ENCODE peak calls at places on chromosomes 7 and 10, in ten cellular contexts. J is H1; Q is SK-N-SH; Z is heart right ventricle; R is ovary; P is testis; H is naive thymus-derived CD4-positive, alpha-beta T cell; D is left lung; B is ascending aorta; X is GM23338. L is an unnamed sample.

GRCh38 chr10:45514283-45515270 is 140.6 kb downstream of the ALOX5 start:
- DNase-seq in D (no peak), Q (peak; percentile 65), X (peak; percentile 55), J (no peak), P (no peak), B (no peak), Z (no peak), R (no peak), H (no peak), L (no peak)

GRCh38 chr10:68406111-68406814 is 814 bp downstream of the RUFY2 start:
- DNase-seq in D (peak; percentile 88), R (no peak), X (peak; percentile 82), H (no peak), Q (peak; percentile 84), B (no peak), J (peak; percentile 85), Z (peak; percentile 20), P (peak; percentile 66), L (no peak)

GRCh38 chr10:122587099-122587725 is 26.7 kb downstream of the DMBT1 start:
- DNase-seq in J (no peak), B (no peak), H (no peak), X (no peak), Z (no peak), Q (no peak), D (no peak), R (no peak), P (no peak), L (no peak)

GRCh38 chr7:132575987-132576722 is at the start of gene PLXNA4:
- DNase-seq in R (peak; percentile 23), X (peak; percentile 60), Z (no peak), J (peak; percentile 67), D (peak; percentile 68), P (peak; percentile 22), H (no peak), B (no peak), Q (peak; percentile 73), L (no peak)

GRCh38 chr10:109592391-109592790 is 330.9 kb downstream of the XPNPEP1 start:
- DNase-seq in J (no peak), R (no peak), D (no peak), Z (no peak), H (no peak), Q (no peak), B (no peak), P (no peak), X (no peak), L (no peak)

GRCh38 chr7:43038229-43038628 is 74.2 kb upstream of the HECW1 start:
- DNase-seq in B (no peak), D (no peak), H (no peak), Z (no peak), X (no peak), J (no peak), R (no peak), Q (no peak), P (no peak), L (no peak)

GRCh38 chr7:132655071-132655761 is 78.9 kb upstream of the PLXNA4 start:
- DNase-seq in R (no peak), H (peak; percentile 70), B (no peak), Q (no peak), D (peak; percentile 82), X (peak; percentile 62), P (peak; percentile 56), J (peak; percentile 55), Z (peak; percentile 34), L (peak; percentile 55)

GRCh38 chr10:46231087-46231486 is 55.7 kb upstream of the ANTXRL start:
- DNase-seq in B (no peak), D (peak; percentile 13), P (peak; percentile 11), J (peak; percentile 2), Z (peak; percentile 0), Q (no peak), X (no peak), R (no peak), H (no peak), L (no peak)

GRCh38 chr7:37536706-37537105 is 88.0 kb upstream of the ELMO1 start:
- DNase-seq in X (no peak), R (no peak), Z (no peak), J (no peak), Q (no peak), H (no peak), D (no peak), P (no peak), B (no peak), L (no peak)

GRCh38 chr10:84574101-84574500 is 245.7 kb downstream of the CCSER2 start:
- DNase-seq in B (no peak), H (no peak), Z (no peak), J (no peak), D (no peak), X (peak; percentile 34), P (no peak), R (no peak), Q (no peak), L (no peak)

GRCh38 chr10:49610015-49610734 is at the start of gene SLC18A3:
- DNase-seq in B (no peak), X (peak; percentile 51), Q (peak; percentile 95), J (peak; percentile 71), P (no peak), Z (no peak), D (no peak), R (no peak), H (no peak), L (no peak)

GRCh38 chr10:49609283-49610014 is 661 bp upstream of the SLC18A3 start:
- DNase-seq in Z (no peak), D (no peak), J (peak; percentile 83), X (peak; percentile 83), H (no peak), R (no peak), B (no peak), P (no peak), Q (peak; percentile 92), L (no peak)

GRCh38 chr10:49611815-49612512 is 1.9 kb downstream of the SLC18A3 start:
- DNase-seq in B (no peak), X (peak; percentile 38), H (no peak), Q (no peak), D (no peak), J (peak; percentile 58), R (no peak), Z (no peak), P (no peak), L (no peak)

GRCh38 chr10:49611166-49611814 is 1.2 kb downstream of the SLC18A3 start:
- DNase-seq in Q (no peak), R (no peak), D (no peak), J (peak; percentile 82), X (peak; percentile 84), P (no peak), B (no peak), H (no peak), Z (no peak), L (no peak)

DNA sequence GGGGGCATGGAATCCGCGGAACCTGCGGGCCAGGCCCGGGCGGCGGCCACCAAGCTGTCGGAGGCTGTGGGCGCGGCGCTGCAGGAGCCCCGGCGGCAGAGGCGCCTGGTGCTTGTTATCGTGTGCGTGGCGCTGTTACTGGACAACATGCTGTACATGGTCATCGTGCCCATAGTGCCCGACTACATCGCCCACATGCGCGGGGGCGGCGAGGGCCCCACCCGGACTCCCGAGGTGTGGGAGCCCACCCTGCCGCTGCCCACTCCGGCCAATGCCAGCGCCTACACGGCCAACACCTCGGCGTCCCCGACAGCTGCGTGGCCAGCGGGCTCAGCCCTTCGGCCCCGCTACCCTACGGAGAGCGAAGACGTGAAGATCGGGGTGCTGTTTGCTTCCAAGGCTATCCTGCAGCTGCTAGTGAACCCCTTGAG is 640 bp downstream of the SLC18A3 start:
- DNase-seq in D (no peak), Q (peak; percentile 78), P (no peak), Z (no peak), B (no peak), J (no peak), H (no peak), X (no peak), R (no peak), L (no peak)
- H3K4me3 ChIP-seq in D (no peak overlapping the region), Q (peak overlapping the region; percentile 58), P (peak overlapping the region; percentile 13), Z (no peak overlapping the region), B (peak overlapping the region; percentile 51), J (peak overlapping the region; percentile 11), H (no peak overlapping the region), X (peak overlapping the region; percentile 79), R (no peak overlapping the region), L (no peak overlapping the region)

DNA sequence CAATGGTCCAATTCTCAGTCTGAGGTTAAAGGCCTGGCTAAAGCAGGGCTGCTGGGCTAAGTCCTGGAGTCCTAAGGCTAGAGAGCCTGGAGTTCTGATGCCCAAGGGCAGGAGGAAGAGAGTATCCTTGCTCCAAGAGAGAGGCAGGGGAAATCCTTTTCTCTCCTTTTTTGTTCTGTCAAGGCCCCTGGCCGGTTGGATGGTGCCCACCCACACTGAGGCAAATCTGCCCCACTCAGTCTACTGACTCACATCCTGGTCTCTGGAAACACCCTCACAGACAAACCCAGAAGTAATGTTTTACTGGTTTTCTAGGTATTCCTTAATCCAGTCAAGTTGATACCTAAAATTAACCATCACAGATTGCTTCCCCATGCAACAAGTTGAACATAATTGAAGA is 23.0 kb downstream of the ZNF518A start:
- DNase-seq in D (no peak), J (no peak), Z (no peak), B (no peak), P (no peak), X (no peak), R (no peak), Q (no peak), H (no peak), L (no peak)
- H3K36me3 ChIP-seq in D (peaks cover 77% of the 10 kb centered on the region), J (peaks cover 52% of the 10 kb centered on the region), Z (peaks cover 89% of the 10 kb centered on the region), B (peaks cover 53% of the 10 kb centered on the region), P (no peaks in the 10 kb centered on the region), X (peaks cover 14% of the 10 kb centered on the region), R (no peaks in the 10 kb centered on the region), Q (peaks cover 22% of the 10 kb centered on the region), H (peaks cover 27% of the 10 kb centered on the region), L (peaks cover 32% of the 10 kb centered on the region)

GRCh38 chr7:16028651-16029050 is 342.2 kb upstream of the MEOX2 start:
- DNase-seq in J (no peak), H (no peak), Z (no peak), D (no peak), R (no peak), X (no peak), P (no peak), B (no peak), Q (no peak), L (no peak)

GRCh38 chr7:16025696-16026095 is 339.2 kb upstream of the MEOX2 start:
- DNase-seq in X (no peak), Z (no peak), J (no peak), H (no peak), P (no peak), D (no peak), B (no peak), Q (no peak), R (no peak), L (no peak)

GRCh38 chr7:16028103-16028502 is 341.6 kb upstream of the MEOX2 start:
- DNase-seq in B (no peak), D (no peak), P (no peak), H (no peak), Z (no peak), J (no peak), X (peak; percentile 11), Q (no peak), R (no peak), L (no peak)

GRCh38 chr7:16026253-16027020 is 340.0 kb upstream of the MEOX2 start:
- DNase-seq in Q (no peak), J (no peak), Z (peak; percentile 42), R (no peak), D (no peak), P (peak; percentile 41), B (no peak), H (no peak), X (no peak), L (no peak)

GRCh38 chr7:16027396-16027795 is 340.9 kb upstream of the MEOX2 start:
- DNase-seq in J (no peak), Q (no peak), D (no peak), B (no peak), R (no peak), Z (no peak), X (no peak), P (no peak), H (no peak), L (no peak)
- H3K27ac ChIP-seq in J (no peak overlapping the region), Q (no peak overlapping the region), D (peak overlapping the region; percentile 49), B (peak overlapping the region; percentile 57), R (no peak overlapping the region), Z (peak overlapping the region; percentile 49), X (no peak overlapping the region), P (no peak overlapping the region), H (no peak overlapping the region), L (no peak overlapping the region)

GRCh38 chr10:62045765-62046521 is 144.4 kb downstream of the ARID5B start:
- DNase-seq in Z (peak; percentile 38), J (no peak), R (no peak), D (no peak), Q (no peak), X (no peak), H (no peak), P (no peak), B (no peak), L (no peak)
- H3K4me3 ChIP-seq in Z (no peak overlapping the region), J (no peak overlapping the region), R (peak overlapping the region; percentile 9), D (no peak overlapping the region), Q (peak overlapping the region; percentile 41), X (no peak overlapping the region), H (peak overlapping the region; percentile 1), P (no peak overlapping the region), B (peak overlapping the region; percentile 45), L (no peak overlapping the region)